ENCODE peak calls at places on chromosome 18, in five cellular contexts. J is cardiac muscle cell, R is BJ, F is right lobe of liver, V is fibroblast of lung. P is an unnamed sample.
A peak's percentile ranks its signal among the peaks of the same experiment; 100 is the strongest.

GRCh38 chr18:67672142-67672541 is 155.6 kb upstream of the DSEL start:
- DNase-seq in J (no peak), R (no peak), F (no peak), V (no peak), P (no peak)

GRCh38 chr18:33987206-33987605 is 237.5 kb downstream of the NOL4 start:
- DNase-seq in J (no peak), R (no peak), F (no peak), V (no peak), P (no peak)

GRCh38 chr18:40293311-40293710 is 1661.7 kb upstream of the PIK3C3 start:
- DNase-seq in J (peak; percentile 12), R (no peak), F (no peak), V (peak; percentile 65), P (no peak)

GRCh38 chr18:24878289-24878688 is 417.9 kb downstream of the HRH4 start:
- DNase-seq in J (peak; percentile 55), R (no peak), F (no peak), V (peak; percentile 80), P (no peak)

GRCh38 chr18:26549103-26549485 is 741 bp upstream of the KCTD1 start:
- DNase-seq in J (peak; percentile 38), R (no peak), F (peak; percentile 41), V (peak; percentile 46), P (peak; percentile 70)

GRCh38 chr18:64295839-64296238 is 147.0 kb upstream of the LINC00305 start:
- DNase-seq in J (no peak), R (no peak), F (no peak), V (no peak), P (no peak)

GRCh38 chr18:60189840-60190239 is 182.7 kb downstream of the MC4R start:
- DNase-seq in J (no peak), R (no peak), F (no peak), V (no peak), P (no peak)

GRCh38 chr18:79388043-79388442 is 7.7 kb upstream of the NFATC1 start:
- DNase-seq in J (no peak), R (no peak), F (no peak), V (no peak), P (no peak)

GRCh38 chr18:6842081-6842480 is 112.6 kb downstream of the ARHGAP28 start:
- DNase-seq in J (no peak), R (no peak), F (no peak), V (no peak), P (no peak)

GRCh38 chr18:10296491-10296890 is 157.9 kb upstream of the APCDD1 start:
- DNase-seq in J (no peak), R (no peak), F (no peak), V (no peak), P (no peak)

GRCh38 chr18:10482985-10483949 is 28.8 kb downstream of the APCDD1 start:
- DNase-seq in J (no peak), R (no peak), F (no peak), V (no peak), P (no peak)

GRCh38 chr18:47184419-47185050 is 8.4 kb upstream of the IER3IP1 start:
- DNase-seq in J (no peak), R (no peak), F (no peak), V (peak; percentile 14), P (peak; percentile 67)

GRCh38 chr18:13501896-13502295 is 224.5 kb downstream of the FAM210A start:
- DNase-seq in J (no peak), R (no peak), F (no peak), V (no peak), P (no peak)

GRCh38 chr18:37364237-37364636 is 201.4 kb downstream of the CELF4 start:
- DNase-seq in J (peak; percentile 56), R (no peak), F (no peak), V (no peak), P (peak; percentile 90)

GRCh38 chr18:58363767-58364540 is 264.9 kb downstream of the ALPK2 start:
- DNase-seq in J (no peak), R (peak; percentile 31), F (no peak), V (peak; percentile 36), P (no peak)

DNA sequence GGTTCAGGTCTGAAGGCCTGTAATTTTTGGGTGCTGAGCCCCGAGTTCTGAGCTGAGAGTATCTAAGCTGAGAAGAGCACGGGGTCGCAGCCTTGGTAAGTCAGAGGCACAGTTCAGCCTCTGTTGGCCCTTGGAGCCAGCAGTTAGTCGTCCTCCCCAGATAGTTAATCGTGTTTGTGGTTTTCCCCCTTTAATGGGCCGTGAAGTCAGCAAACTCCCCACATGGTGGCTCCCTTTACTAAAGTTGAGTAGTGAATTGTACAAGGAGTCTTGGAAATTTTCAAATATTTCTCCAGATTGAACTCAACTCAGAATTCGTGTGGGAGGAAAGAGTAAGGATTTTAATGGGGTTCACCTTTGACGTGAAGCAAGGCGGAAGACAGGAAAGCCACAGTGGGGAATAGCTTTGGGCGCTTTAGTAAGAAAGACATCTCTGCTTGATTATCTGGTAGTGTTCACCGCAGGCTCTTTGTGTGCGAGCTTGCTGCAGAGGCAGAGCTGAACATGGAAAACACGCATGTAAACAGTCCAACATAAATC is 2.4 kb upstream of the ADCYAP1 start:
- DNase-seq in J (no peak), R (no peak), F (no peak), V (no peak), P (no peak)
- H3K27me3 ChIP-seq in J (peaks cover 88% of the 10 kb centered on the region), R (peaks cover 31% of the 10 kb centered on the region), F (peaks cover 37% of the 10 kb centered on the region), V (peaks cover 33% of the 10 kb centered on the region), P (peaks cover 76% of the 10 kb centered on the region)

GRCh38 chr18:56433919-56434318 is 204.5 kb downstream of the TXNL1 start:
- DNase-seq in J (no peak), R (no peak), F (no peak), V (no peak), P (no peak)
- TF ChIP-seq CTCF in J (no peak), R (no peak), F (no peak), V (no peak), P (no peak)

GRCh38 chr18:2847341-2848144 is 737 bp downstream of the EMILIN2 start:
- DNase-seq in J (peak; percentile 66), R (no peak), F (peak; percentile 29), V (peak; percentile 53), P (peak; percentile 73)
- H3K27me3 ChIP-seq in J (no peaks in the 10 kb centered on the region), R (peaks cover 3% of the 10 kb centered on the region), F (peaks cover 12% of the 10 kb centered on the region), V (peaks cover 37% of the 10 kb centered on the region), P (peaks cover 19% of the 10 kb centered on the region)

GRCh38 chr18:75317723-75318122 is 107.1 kb downstream of the TSHZ1 start:
- DNase-seq in J (no peak), R (no peak), F (no peak), V (no peak), P (no peak)

GRCh38 chr18:75314606-75315005 is 104.0 kb downstream of the TSHZ1 start:
- DNase-seq in J (no peak), R (no peak), F (no peak), V (no peak), P (no peak)

GRCh38 chr18:75316826-75317225 is 106.2 kb downstream of the TSHZ1 start:
- DNase-seq in J (no peak), R (no peak), F (no peak), V (no peak), P (no peak)

GRCh38 chr18:75317300-75317699 is 106.7 kb downstream of the TSHZ1 start:
- DNase-seq in J (no peak), R (no peak), F (no peak), V (no peak), P (no peak)

GRCh38 chr18:75314117-75314516 is 103.5 kb downstream of the TSHZ1 start:
- DNase-seq in J (no peak), R (no peak), F (no peak), V (no peak), P (no peak)
- TF ChIP-seq CTCF in J (no peak), R (peak; percentile 9), F (no peak), V (no peak), P (no peak)